ENCODE peak calls at places on chromosomes 7 and 10, in nine cellular contexts. D, Y, I, Q, L, H, P, G and Z are unnamed samples.

GRCh38 chr10:101961591-101962498 is 94.1 kb downstream of the ARMH3 start:
- DNase-seq in D (no peak), Y (no peak), I (no peak), Q (no peak), L (no peak), H (no peak), P (no peak), G (no peak), Z (peak)

GRCh38 chr10:47060356-47060755 is 149.1 kb downstream of the PTPN20 start:
- DNase-seq in D (no peak), Y (no peak), I (no peak), Q (no peak), L (no peak), H (no peak), P (no peak), G (no peak), Z (no peak)

GRCh38 chr10:62613429-62613828 is 191.1 kb upstream of the ADO start:
- DNase-seq in D (peak), Y (no peak), I (no peak), Q (no peak), L (no peak), H (no peak), P (no peak), G (no peak), Z (no peak)

GRCh38 chr7:24885305-24885704 is 94.7 kb downstream of the OSBPL3 start:
- DNase-seq in D (no peak), Y (no peak), I (no peak), Q (no peak), L (no peak), H (no peak), P (no peak), G (no peak), Z (peak)

GRCh38 chr7:27193335-27194001 is 6.4 kb downstream of the HOXA13 start:
- DNase-seq in D (no peak), Y (no peak), I (no peak), Q (no peak), L (no peak), H (no peak), P (no peak), G (no peak), Z (no peak)

GRCh38 chr10:1560535-1561192 is 176.7 kb downstream of the ADARB2 start:
- DNase-seq in D (no peak), Y (no peak), I (no peak), Q (no peak), L (no peak), H (no peak), P (no peak), G (no peak), Z (no peak)

GRCh38 chr7:16918288-16918895 is 36.6 kb upstream of the AGR3 start:
- DNase-seq in D (peak), Y (no peak), I (peak), Q (no peak), L (no peak), H (no peak), P (no peak), G (peak), Z (no peak)

GRCh38 chr7:4996696-4997222 is 37.8 kb upstream of the MMD2 start:
- DNase-seq in D (no peak), Y (no peak), I (no peak), Q (no peak), L (no peak), H (no peak), P (no peak), G (peak), Z (no peak)

GRCh38 chr10:24866615-24867583 is 85.5 kb downstream of the PRTFDC1 start:
- DNase-seq in D (no peak), Y (no peak), I (no peak), Q (no peak), L (no peak), H (peak), P (no peak), G (peak), Z (no peak)

GRCh38 chr10:114766470-114766869 is 55.1 kb upstream of the FHIP2A start:
- DNase-seq in D (no peak), Y (no peak), I (no peak), Q (no peak), L (no peak), H (no peak), P (no peak), G (no peak), Z (no peak)

GRCh38 chr10:93123766-93124165 is 50.1 kb downstream of the CYP26A1 start:
- DNase-seq in D (no peak), Y (no peak), I (no peak), Q (no peak), L (no peak), H (no peak), P (no peak), G (no peak), Z (no peak)